ENCODE peak calls at places on chromosomes 4 and X, in six cellular contexts. E is activated T-cell treated with anti-CD3 and anti-CD28 coated beads, Interleukin-2, amount 50 U/mL, for 1 hour; M is heart right ventricle; O is GM23248; C is SK-N-SH; I is skeletal muscle cell. P is an unnamed sample.

GRCh38 chr4:65535128-65535527 is 135.2 kb downstream of the EPHA5 start:
- DNase-seq in E (no peak), M (no peak), O (no peak), C (no peak), I (no peak), P (no peak)

GRCh38 chrX:17413228-17413627 is 38.2 kb downstream of the NHS start:
- DNase-seq in E (no peak), M (no peak), O (peak), C (no peak), I (peak), P (no peak)

GRCh38 chr4:26022346-26022891 is 108.4 kb downstream of the SMIM20 start:
- DNase-seq in E (no peak), M (no peak), O (peak), C (no peak), I (peak), P (no peak)

GRCh38 chr4:130808492-130808891 is 1712.5 kb downstream of the C4orf33 start:
- DNase-seq in E (no peak), M (no peak), O (no peak), C (peak), I (no peak), P (no peak)

GRCh38 chrX:129717902-129718301 is 20.9 kb upstream of the XPNPEP2 start:
- DNase-seq in E (no peak), M (no peak), O (peak), C (no peak), I (peak), P (no peak)

GRCh38 chrX:148658115-148658725 is 157.8 kb downstream of the AFF2 start:
- DNase-seq in E (no peak), M (no peak), O (peak), C (no peak), I (no peak), P (no peak)

GRCh38 chr4:55435136-55435535 is 39.4 kb downstream of the TMEM165 start:
- DNase-seq in E (no peak), M (no peak), O (peak), C (no peak), I (no peak), P (peak)

GRCh38 chrX:44828008-44828605 is 15.7 kb upstream of the DUSP21 start:
- DNase-seq in E (no peak), M (no peak), O (peak), C (no peak), I (peak), P (peak)

GRCh38 chrX:134782796-134783195 is 124.5 kb upstream of the PLAC1 start:
- DNase-seq in E (no peak), M (no peak), O (peak), C (peak), I (no peak), P (no peak)

GRCh38 chrX:105297041-105297440 is 76.5 kb upstream of the TEX13A start:
- DNase-seq in E (no peak), M (no peak), O (no peak), C (no peak), I (no peak), P (no peak)

GRCh38 chr4:75708218-75708691 is 16.1 kb upstream of the USO1 start:
- DNase-seq in E (peak), M (no peak), O (no peak), C (no peak), I (no peak), P (peak)

GRCh38 chrX:5051831-5052491 is 1176.7 kb downstream of the NLGN4X start:
- DNase-seq in E (no peak), M (no peak), O (no peak), C (no peak), I (peak), P (no peak)

GRCh38 chr4:7547368-7548040 is 112.8 kb upstream of the PSAPL1 start:
- DNase-seq in E (no peak), M (no peak), O (no peak), C (peak), I (no peak), P (no peak)